ENCODE peak calls at places on chromosomes 4 and X, in eight cellular contexts. F is CD4-positive, alpha-beta memory T cell; R is ovary; Y is lung; L is psoas muscle; P is thyroid gland; K is mammary epithelial cell; H is adrenal gland. E is an unnamed sample.

GRCh38 chrX:41720125-41720780 is 3.7 kb upstream of the GPR82 start:
- DNase-seq in F (peak), R (no peak), Y (no peak), L (no peak), P (no peak), K (no peak), H (no peak), E (no peak)

GRCh38 chr4:57020467-57021101 is 41.9 kb downstream of the POLR2B start:
- DNase-seq in F (no peak), R (no peak), Y (no peak), L (no peak), P (no peak), K (peak), H (no peak), E (no peak)

GRCh38 chrX:48520976-48521352 is 644 bp upstream of the EBP start:
- DNase-seq in F (no peak), R (no peak), Y (no peak), L (no peak), P (no peak), K (no peak), H (no peak), E (no peak)

GRCh38 chr4:184203300-184203699 is 14.4 kb downstream of the ENPP6 start:
- DNase-seq in F (no peak), R (no peak), Y (no peak), L (no peak), P (no peak), K (no peak), H (no peak), E (no peak)

GRCh38 chr4:90024519-90024918 is 102.7 kb upstream of the CCSER1 start:
- DNase-seq in F (no peak), R (no peak), Y (no peak), L (no peak), P (no peak), K (no peak), H (no peak), E (no peak)

GRCh38 chr4:187059895-187060294 is 336.2 kb upstream of the FAT1 start:
- DNase-seq in F (no peak), R (no peak), Y (no peak), L (no peak), P (no peak), K (no peak), H (no peak), E (no peak)

GRCh38 chr4:110049951-110050925 is 137.6 kb downstream of the EGF start:
- DNase-seq in F (peak), R (no peak), Y (no peak), L (no peak), P (peak), K (peak), H (peak), E (no peak)

GRCh38 chrX:48924270-48924669 is 5.4 kb upstream of the PIM2 start:
- DNase-seq in F (no peak), R (no peak), Y (no peak), L (no peak), P (no peak), K (no peak), H (no peak), E (no peak)

GRCh38 chr4:189845145-189845846 is 95.4 kb upstream of the FRG1 start:
- DNase-seq in F (no peak), R (no peak), Y (no peak), L (no peak), P (no peak), K (no peak), H (no peak), E (no peak)

GRCh38 chrX:7214251-7214650 is 66.3 kb upstream of the PUDP start:
- DNase-seq in F (no peak), R (no peak), Y (no peak), L (no peak), P (no peak), K (peak), H (no peak), E (no peak)

GRCh38 chr4:60780874-60781273 is 419.3 kb upstream of the ADGRL3 start:
- DNase-seq in F (no peak), R (no peak), Y (no peak), L (no peak), P (no peak), K (peak), H (no peak), E (no peak)

GRCh38 chr4:54802336-54802735 is 144.6 kb downstream of the KIT start:
- DNase-seq in F (no peak), R (no peak), Y (no peak), L (no peak), P (no peak), K (no peak), H (no peak), E (no peak)

GRCh38 chr4:171186700-171187099 is 626.5 kb upstream of the GALNTL6 start:
- DNase-seq in F (no peak), R (no peak), Y (no peak), L (no peak), P (peak), K (no peak), H (no peak), E (no peak)

GRCh38 chr4:94801016-94801415 is 43.3 kb downstream of the BMPR1B start:
- DNase-seq in F (no peak), R (no peak), Y (no peak), L (no peak), P (no peak), K (no peak), H (no peak), E (no peak)

GRCh38 chr4:160505724-160506123 is 1402.8 kb downstream of the RAPGEF2 start:
- DNase-seq in F (no peak), R (no peak), Y (no peak), L (no peak), P (no peak), K (no peak), H (no peak), E (no peak)

GRCh38 chrX:130170752-130171445 is 863 bp upstream of the RAB33A start:
- DNase-seq in F (peak), R (no peak), Y (no peak), L (no peak), P (peak), K (no peak), H (peak), E (no peak)

GRCh38 chrX:17183566-17183965 is 191.4 kb upstream of the NHS start:
- DNase-seq in F (no peak), R (no peak), Y (no peak), L (no peak), P (no peak), K (no peak), H (no peak), E (no peak)

GRCh38 chr4:181301735-181302380 is 941.3 kb upstream of the TENM3 start:
- DNase-seq in F (no peak), R (no peak), Y (no peak), L (peak), P (peak), K (peak), H (peak), E (no peak)

GRCh38 chr4:183987529-183987946 is 82.4 kb downstream of the STOX2 start:
- DNase-seq in F (no peak), R (peak), Y (peak), L (peak), P (peak), K (peak), H (peak), E (no peak)

GRCh38 chrX:18426004-18426320 is 554 bp downstream of the CDKL5 start:
- DNase-seq in F (no peak), R (no peak), Y (no peak), L (no peak), P (peak), K (no peak), H (no peak), E (no peak)

GRCh38 chr4:185840201-185840600 is 28.2 kb upstream of the SORBS2 start:
- DNase-seq in F (no peak), R (no peak), Y (no peak), L (no peak), P (no peak), K (no peak), H (no peak), E (no peak)

GRCh38 chrX:35919536-35920309 is at the start of gene CFAP47:
- DNase-seq in F (no peak), R (no peak), Y (peak), L (no peak), P (peak), K (no peak), H (peak), E (no peak)

GRCh38 chr4:184959786-184960185 is 58.5 kb upstream of the HELT start:
- DNase-seq in F (no peak), R (no peak), Y (no peak), L (no peak), P (no peak), K (no peak), H (no peak), E (no peak)

GRCh38 chr4:126859872-126860271 is 772.9 kb upstream of the INTU start:
- DNase-seq in F (no peak), R (no peak), Y (no peak), L (no peak), P (no peak), K (no peak), H (no peak), E (no peak)

GRCh38 chr4:155535802-155536454 is 130.7 kb upstream of the GUCY1A1 start:
- DNase-seq in F (no peak), R (no peak), Y (no peak), L (no peak), P (no peak), K (no peak), H (no peak), E (no peak)

GRCh38 chr4:55635282-55635681 is 816 bp downstream of the NMU start:
- DNase-seq in F (no peak), R (no peak), Y (no peak), L (no peak), P (peak), K (no peak), H (no peak), E (no peak)

GRCh38 chr4:20252656-20253271 is 1.1 kb downstream of the SLIT2 start:
- DNase-seq in F (no peak), R (peak), Y (peak), L (peak), P (peak), K (no peak), H (peak), E (peak)

GRCh38 chr4:118348886-118349285 is 3.9 kb downstream of the PRSS12 start:
- DNase-seq in F (no peak), R (no peak), Y (peak), L (no peak), P (no peak), K (peak), H (no peak), E (no peak)

GRCh38 chrX:116749943-116750342 is 287.2 kb upstream of the CT83 start:
- DNase-seq in F (no peak), R (no peak), Y (no peak), L (no peak), P (no peak), K (peak), H (no peak), E (no peak)

GRCh38 chrX:15749642-15750610 is 11.9 kb downstream of the CA5B start:
- DNase-seq in F (peak), R (no peak), Y (no peak), L (no peak), P (peak), K (no peak), H (peak), E (no peak)

GRCh38 chrX:107600366-107600765 is 27.9 kb upstream of the PRPS1 start:
- DNase-seq in F (no peak), R (no peak), Y (no peak), L (no peak), P (no peak), K (peak), H (no peak), E (no peak)

GRCh38 chr4:139815646-139816601 is 150.3 kb downstream of the MGST2 start:
- DNase-seq in F (no peak), R (peak), Y (no peak), L (peak), P (no peak), K (no peak), H (peak), E (peak)

GRCh38 chr4:6548201-6548881 is 26.6 kb upstream of the MAN2B2 start:
- DNase-seq in F (no peak), R (no peak), Y (no peak), L (no peak), P (no peak), K (peak), H (peak), E (no peak)

GRCh38 chrX:10709276-10709675 is 88.9 kb upstream of the MID1 start:
- DNase-seq in F (no peak), R (no peak), Y (no peak), L (no peak), P (peak), K (no peak), H (no peak), E (no peak)

GRCh38 chr4:106529348-106530033 is 160.9 kb upstream of the GIMD1 start:
- DNase-seq in F (no peak), R (no peak), Y (no peak), L (no peak), P (no peak), K (peak), H (no peak), E (no peak)

DNA sequence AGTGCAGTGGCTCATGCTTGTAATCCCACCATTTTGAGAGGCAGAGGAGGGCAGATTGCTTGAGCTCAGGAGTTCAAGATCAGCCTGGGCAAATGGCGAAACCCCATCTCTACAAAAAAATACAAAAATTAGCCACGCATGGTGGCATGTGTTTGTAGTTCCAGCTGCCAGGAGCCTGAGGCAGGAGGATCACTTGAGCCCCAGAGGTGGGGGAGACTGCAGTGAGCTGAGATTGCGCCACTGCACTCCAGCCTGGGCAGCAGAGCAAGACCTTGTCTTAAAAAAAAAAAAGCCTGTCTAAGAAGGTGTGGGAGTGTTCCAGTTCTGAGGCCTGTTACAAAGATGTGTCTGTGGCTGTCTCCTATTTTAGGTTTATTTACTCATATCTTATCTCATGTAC is 38.0 kb downstream of the PI4K2B start:
- DNase-seq in F (no peak), R (no peak), Y (no peak), L (no peak), P (peak), K (no peak), H (no peak), E (no peak)
- H3K27ac ChIP-seq in F (no peak), R (no peak), Y (no peak), L (no peak), P (no peak), K (no peak), H (no peak), E (no peak)

DNA sequence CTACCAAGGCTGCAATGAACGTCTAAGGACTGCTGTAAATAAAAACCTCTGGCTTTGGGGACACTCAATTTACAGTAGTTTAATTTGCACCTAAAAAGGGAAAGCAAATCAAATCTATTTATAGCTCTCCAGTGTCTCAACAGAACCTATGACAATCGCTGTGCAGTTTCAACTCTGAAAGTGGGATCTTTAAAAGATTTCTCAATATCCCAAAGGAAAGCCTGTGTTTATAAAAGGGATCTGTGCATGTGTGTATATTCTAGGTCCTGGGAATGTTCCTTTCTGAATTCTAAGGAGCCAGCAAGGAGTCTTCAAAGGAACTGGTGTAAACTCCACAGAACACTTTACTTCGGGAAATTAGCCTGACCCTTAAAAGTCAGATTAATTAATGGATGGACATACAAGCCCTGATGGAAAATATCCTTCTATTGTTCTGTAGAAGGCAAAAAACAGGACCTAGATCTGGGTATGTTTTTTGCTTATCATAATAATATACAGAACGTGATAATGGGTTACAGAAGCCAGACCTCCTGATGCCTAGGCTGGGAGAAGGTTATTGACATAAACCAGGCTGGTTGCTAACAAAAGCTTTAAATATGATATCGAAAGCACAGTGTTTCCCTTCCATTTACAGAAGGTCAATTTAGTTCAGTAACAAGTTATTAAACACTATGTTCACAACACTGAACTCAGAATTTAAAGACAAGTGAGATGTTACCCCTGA is 53.2 kb downstream of the AFAP1 start:
- DNase-seq in F (no peak), R (no peak), Y (no peak), L (no peak), P (no peak), K (no peak), H (no peak), E (no peak)
- H3K27ac ChIP-seq in F (no peak), R (no peak), Y (no peak), L (no peak), P (no peak), K (peak), H (no peak), E (no peak)

GRCh38 chr4:53696956-53697685 is 105.8 kb upstream of the LNX1 start:
- DNase-seq in F (no peak), R (no peak), Y (no peak), L (no peak), P (no peak), K (no peak), H (no peak), E (no peak)

GRCh38 chr4:53693408-53693807 is 102.1 kb upstream of the LNX1 start:
- DNase-seq in F (no peak), R (no peak), Y (no peak), L (no peak), P (no peak), K (no peak), H (no peak), E (no peak)

GRCh38 chr4:53695540-53696463 is 104.5 kb upstream of the LNX1 start:
- DNase-seq in F (no peak), R (no peak), Y (no peak), L (no peak), P (no peak), K (no peak), H (no peak), E (no peak)

GRCh38 chr4:53694666-53695065 is 103.4 kb upstream of the LNX1 start:
- DNase-seq in F (no peak), R (no peak), Y (no peak), L (no peak), P (no peak), K (no peak), H (no peak), E (no peak)

DNA sequence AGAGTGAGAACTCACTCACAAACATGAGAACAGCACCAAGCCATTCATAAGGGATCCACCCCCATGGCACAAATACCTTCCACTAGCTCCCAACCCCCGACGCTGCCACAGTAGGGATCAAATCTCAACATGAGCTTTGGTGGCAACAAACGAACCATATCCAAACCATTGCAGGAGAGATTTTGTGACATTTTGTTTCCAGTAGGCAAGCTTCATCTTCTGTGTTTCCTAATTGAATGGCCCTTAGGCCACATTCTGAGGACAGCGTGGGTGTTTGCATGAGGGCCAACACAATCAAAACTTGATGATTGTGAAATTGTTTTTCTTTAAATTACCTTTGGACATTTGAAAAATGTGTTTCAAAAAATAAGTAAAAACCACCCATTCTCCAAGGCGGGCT is 102.6 kb upstream of the LNX1 start:
- DNase-seq in F (no peak), R (no peak), Y (no peak), L (no peak), P (peak), K (no peak), H (no peak), E (no peak)
- H3K27ac ChIP-seq in F (no peak), R (no peak), Y (no peak), L (no peak), P (no peak), K (no peak), H (no peak), E (no peak)

DNA sequence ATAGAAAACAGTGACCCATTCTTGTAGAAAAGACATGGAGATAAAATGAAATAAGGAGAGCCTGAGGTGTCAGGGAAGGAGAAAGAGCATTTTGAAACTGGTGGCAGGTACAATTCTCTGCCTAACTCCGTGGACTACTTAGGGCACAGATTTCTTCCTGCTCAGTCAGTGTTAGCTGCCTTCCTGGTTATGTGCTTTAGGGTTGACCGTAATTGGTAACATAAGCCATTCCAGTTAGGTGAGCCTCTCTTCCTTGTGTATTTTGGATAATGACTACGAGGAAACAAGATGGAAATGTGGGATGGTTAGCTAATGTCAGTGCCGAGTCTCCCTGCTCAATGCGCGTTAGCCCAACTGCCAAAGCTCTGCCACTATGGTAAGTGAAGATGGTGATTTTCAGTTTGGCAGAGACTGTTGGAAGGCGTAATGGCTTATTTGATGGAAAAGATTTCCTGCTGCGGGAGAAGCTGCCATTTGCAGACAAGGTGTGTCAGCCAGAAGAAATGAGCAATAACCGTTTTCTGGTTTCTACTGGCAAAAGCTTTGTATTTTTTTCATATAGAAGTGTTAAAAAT is 174.1 kb downstream of the CBR4 start:
- DNase-seq in F (no peak), R (no peak), Y (no peak), L (no peak), P (no peak), K (no peak), H (no peak), E (no peak)
- H3K27ac ChIP-seq in F (no peak), R (no peak), Y (peak), L (peak), P (no peak), K (no peak), H (no peak), E (peak)

GRCh38 chr4:164935363-164935762 is 42.1 kb downstream of the TRIM61 start:
- DNase-seq in F (no peak), R (no peak), Y (no peak), L (no peak), P (no peak), K (no peak), H (no peak), E (no peak)
- H3K27ac ChIP-seq in F (no peak), R (no peak), Y (no peak), L (no peak), P (no peak), K (no peak), H (no peak), E (no peak)

GRCh38 chr4:23333946-23334878 is 555.6 kb downstream of the PPARGC1A start:
- DNase-seq in F (peak), R (no peak), Y (peak), L (no peak), P (no peak), K (peak), H (peak), E (no peak)
- H3K27ac ChIP-seq in F (peak), R (no peak), Y (no peak), L (peak), P (peak), K (peak), H (no peak), E (no peak)

DNA sequence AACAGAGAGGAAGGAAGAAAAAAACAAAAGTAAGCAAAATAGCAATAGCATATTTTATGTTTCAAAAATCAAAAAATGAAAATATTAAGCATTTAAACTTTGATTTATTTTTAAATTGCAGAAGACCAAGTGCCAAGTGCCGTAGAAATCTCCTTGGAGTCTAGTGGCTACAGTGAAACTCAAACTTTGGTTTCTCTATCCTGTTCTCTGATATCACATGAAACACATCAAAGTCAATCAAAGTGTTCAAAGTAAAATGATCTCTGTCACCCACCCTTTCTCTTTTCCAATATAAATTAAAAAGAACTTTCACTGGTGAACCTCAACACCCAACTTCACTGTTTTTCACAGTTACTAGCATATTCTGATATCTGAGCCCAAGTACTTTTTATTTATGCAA is 81.1 kb downstream of the HADH start:
- DNase-seq in F (no peak), R (no peak), Y (no peak), L (no peak), P (no peak), K (no peak), H (no peak), E (no peak)
- H3K27ac ChIP-seq in F (peak), R (no peak), Y (no peak), L (no peak), P (no peak), K (no peak), H (no peak), E (no peak)

E was measured in suprapubic skin.